ENCODE peak calls at places on chromosome 13, in six cellular contexts. L is neural progenitor cell; N is GM23248; C is left ventricle myocardium inferior; X is CD4-positive, CD25-positive, alpha-beta regulatory T cell; W is tibial artery. K is an unnamed sample.

GRCh38 chr13:51621597-51621996 is 37.3 kb downstream of the WDFY2 start:
- DNase-seq in X (no peak), C (no peak), N (no peak), L (no peak), W (no peak), K (no peak)

GRCh38 chr13:110548891-110549794 is 12.4 kb downstream of the RAB20 start:
- DNase-seq in L (no peak), X (no peak), C (no peak), N (no peak), W (no peak), K (no peak)

GRCh38 chr13:105847532-105848295 is 687.7 kb downstream of the EFNB2 start:
- DNase-seq in W (no peak), X (no peak), C (no peak), L (no peak), N (no peak), K (no peak)

GRCh38 chr13:110471156-110471832 is 90.2 kb downstream of the RAB20 start:
- DNase-seq in X (no peak), C (no peak), W (no peak), L (no peak), N (no peak), K (peak; percentile 75)

GRCh38 chr13:34733720-34734119 is 208.3 kb upstream of the NBEA start:
- DNase-seq in W (no peak), N (peak; percentile 58), C (no peak), L (peak; percentile 42), X (no peak), K (no peak)

GRCh38 chr13:95296326-95296939 is 4.8 kb downstream of the ABCC4 start:
- DNase-seq in L (peak; percentile 65), N (peak; percentile 39), X (no peak), W (no peak), C (peak; percentile 42), K (no peak)

GRCh38 chr13:39144941-39145533 is 106.8 kb downstream of the NHLRC3 start:
- DNase-seq in X (peak; percentile 45), L (peak; percentile 82), C (peak; percentile 40), W (peak; percentile 60), N (peak; percentile 79), K (no peak)

GRCh38 chr13:32443111-32443510 is 15.2 kb upstream of the N4BP2L1 start:
- DNase-seq in L (no peak), C (no peak), N (peak; percentile 38), X (peak; percentile 71), W (no peak), K (no peak)

GRCh38 chr13:45367995-45368394 is 27.0 kb upstream of the TPT1 start:
- DNase-seq in X (peak; percentile 30), C (no peak), N (no peak), W (no peak), L (no peak), K (no peak)

GRCh38 chr13:27415116-27415515 is 9.3 kb upstream of the GTF3A start:
- DNase-seq in W (no peak), N (no peak), C (no peak), X (no peak), L (no peak), K (no peak)

GRCh38 chr13:80630685-80631121 is 289.8 kb upstream of the SPRY2 start:
- DNase-seq in W (peak; percentile 29), L (no peak), N (no peak), C (no peak), X (no peak), K (no peak)

GRCh38 chr13:89324582-89324981 is 1653.4 kb downstream of the SLITRK5 start:
- DNase-seq in X (no peak), L (no peak), N (no peak), W (no peak), C (no peak), K (no peak)

GRCh38 chr13:37453246-37453645 is 145.3 kb downstream of the POSTN start:
- DNase-seq in X (no peak), C (no peak), N (peak; percentile 41), W (no peak), L (no peak), K (no peak)

GRCh38 chr13:71619096-71619495 is 247.9 kb downstream of the DACH1 start:
- DNase-seq in W (no peak), C (no peak), N (no peak), L (no peak), X (no peak), K (no peak)

GRCh38 chr13:96844195-96844594 is 150.1 kb downstream of the OXGR1 start:
- DNase-seq in L (no peak), N (no peak), W (no peak), X (no peak), C (no peak), K (no peak)

GRCh38 chr13:110483386-110483785 is 78.1 kb downstream of the RAB20 start:
- DNase-seq in N (no peak), W (no peak), C (no peak), L (no peak), X (no peak), K (no peak)

GRCh38 chr13:86559915-86560314 is 760.7 kb upstream of the SLITRK6 start:
- DNase-seq in X (no peak), N (no peak), L (no peak), W (no peak), C (no peak), K (no peak)

GRCh38 chr13:64278493-64278892 is 2862.8 kb upstream of the PCDH20 start:
- DNase-seq in N (peak; percentile 22), X (no peak), C (no peak), W (no peak), L (no peak), K (no peak)

GRCh38 chr13:45615501-45616101 is at the start of gene ERICH6B:
- DNase-seq in L (peak; percentile 92), X (peak; percentile 16), N (no peak), W (peak; percentile 25), C (peak; percentile 19), K (no peak)

GRCh38 chr13:110018009-110018408 is 231.6 kb upstream of the IRS2 start:
- DNase-seq in X (no peak), N (peak; percentile 58), W (no peak), C (no peak), L (no peak), K (no peak)

GRCh38 chr13:87322386-87322785 is 348.8 kb upstream of the SLITRK5 start:
- DNase-seq in L (no peak), X (no peak), W (no peak), N (no peak), C (no peak), K (no peak)

GRCh38 chr13:114129649-114130062 is 2.8 kb downstream of the RASA3 start:
- DNase-seq in X (peak; percentile 52), C (no peak), L (no peak), N (no peak), W (no peak), K (no peak)

GRCh38 chr13:32068255-32068654 is 36.7 kb downstream of the FRY start:
- DNase-seq in C (no peak), N (no peak), W (no peak), X (no peak), L (no peak), K (no peak)

GRCh38 chr13:46168341-46168740 is 13.6 kb downstream of the LCP1 start:
- DNase-seq in N (peak; percentile 38), C (no peak), X (no peak), W (peak; percentile 65), L (no peak), K (peak; percentile 65)

GRCh38 chr13:51618626-51619025 is 34.4 kb downstream of the WDFY2 start:
- DNase-seq in X (no peak), N (no peak), L (no peak), W (no peak), C (no peak), K (no peak)

GRCh38 chr13:67119481-67119883 is 110.7 kb downstream of the PCDH9 start:
- DNase-seq in C (no peak), X (no peak), L (no peak), N (peak; percentile 20), W (no peak), K (no peak)

GRCh38 chr13:93559718-93560117 is 333.1 kb downstream of the GPC6 start:
- DNase-seq in X (no peak), N (peak; percentile 72), W (no peak), C (no peak), L (no peak), K (no peak)

GRCh38 chr13:94390881-94391280 is 88.6 kb downstream of the DCT start:
- DNase-seq in W (no peak), X (no peak), L (no peak), N (peak; percentile 20), C (no peak), K (no peak)

GRCh38 chr13:98173431-98173921 is 3.6 kb downstream of the RNF113B start:
- DNase-seq in W (peak; percentile 44), X (no peak), L (peak; percentile 28), C (no peak), N (peak; percentile 93), K (no peak)

GRCh38 chr13:90868321-90868920 is 479.1 kb upstream of the MIR17HG start:
- DNase-seq in N (peak; percentile 47), C (no peak), X (no peak), W (no peak), L (peak; percentile 31), K (no peak)

GRCh38 chr13:50519866-50520265 is 323.6 kb downstream of the DLEU7 start:
- DNase-seq in N (no peak), W (no peak), C (no peak), X (no peak), L (no peak), K (no peak)
- H3K4me1 ChIP-seq in N (peaks cover 17% of the 10 kb centered on the region), W (peaks cover 8% of the 10 kb centered on the region), C (peaks cover 41% of the 10 kb centered on the region), X (no peaks in the 10 kb centered on the region), L (peaks cover 10% of the 10 kb centered on the region), K (peaks cover 62% of the 10 kb centered on the region)

GRCh38 chr13:19959831-19960672 is 1.5 kb downstream of the ZMYM2 start:
- DNase-seq in C (peak; percentile 76), W (peak; percentile 88), L (peak; percentile 94), N (peak; percentile 97), X (peak; percentile 94), K (peak; percentile 92)
- H3K4me1 ChIP-seq in C (peaks cover 70% of the 10 kb centered on the region), W (peaks cover 15% of the 10 kb centered on the region), L (peaks cover 20% of the 10 kb centered on the region), N (peaks cover 20% of the 10 kb centered on the region), X (peaks cover 44% of the 10 kb centered on the region), K (peaks cover 50% of the 10 kb centered on the region)

DNA sequence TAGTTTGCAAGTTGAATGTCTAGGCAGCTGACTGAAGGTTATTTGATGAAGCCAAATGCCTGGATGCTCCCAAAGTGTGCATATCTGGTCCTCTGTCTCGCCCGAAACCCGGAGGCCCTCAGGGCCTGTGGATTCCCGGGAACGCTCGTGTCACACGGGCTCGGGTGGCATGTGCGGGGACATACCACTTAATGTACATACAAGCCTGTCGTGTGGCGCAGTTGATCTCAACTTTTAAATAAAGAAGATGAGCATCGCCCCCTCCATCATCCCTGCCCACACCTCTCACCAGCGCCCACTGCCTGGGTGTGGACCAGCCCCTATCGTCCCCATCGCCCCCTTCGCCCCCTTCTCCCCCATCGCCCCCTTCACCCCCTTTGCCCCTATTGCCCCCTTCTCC is 33.9 kb downstream of the ATP11A start:
- DNase-seq in W (peak; percentile 15), C (no peak), L (no peak), N (no peak), X (no peak), K (no peak)
- H3K4me1 ChIP-seq in W (peaks cover 6% of the 10 kb centered on the region), C (peaks cover 76% of the 10 kb centered on the region), L (peaks cover 23% of the 10 kb centered on the region), N (peaks cover 5% of the 10 kb centered on the region), X (peaks cover 11% of the 10 kb centered on the region), K (peaks cover 28% of the 10 kb centered on the region)

GRCh38 chr13:77001540-77001939 is 9.7 kb downstream of the CLN5 start:
- DNase-seq in N (no peak), C (no peak), X (no peak), L (no peak), W (no peak), K (no peak)
- H3K4me1 ChIP-seq in N (peaks cover 20% of the 10 kb centered on the region), C (peaks cover 35% of the 10 kb centered on the region), X (peaks cover 20% of the 10 kb centered on the region), L (no peaks in the 10 kb centered on the region), W (peaks cover 3% of the 10 kb centered on the region), K (peaks cover 31% of the 10 kb centered on the region)